ENCODE peak calls at places on chromosome 17, in nine cellular contexts. C, A, I, V, B, E, K, D and X are unnamed samples.

GRCh38 chr17:39194089-39194984 is 3.1 kb downstream of the CACNB1 start:
- DNase-seq in C (peak; percentile 61), A (peak; percentile 36), I (no peak), V (peak; percentile 69), B (peak; percentile 58), E (no peak), K (no peak), D (no peak), X (peak; percentile 81)

GRCh38 chr17:67718325-67718941 is 697 bp downstream of the NOL11 start:
- DNase-seq in C (no peak), A (no peak), I (no peak), V (peak; percentile 63), B (peak; percentile 3), E (peak; percentile 51), K (no peak), D (peak; percentile 37), X (no peak)

GRCh38 chr17:18011286-18011685 is 27.7 kb downstream of the ATPAF2 start:
- DNase-seq in C (no peak), A (no peak), I (no peak), V (no peak), B (no peak), E (no peak), K (no peak), D (no peak), X (peak; percentile 61)

GRCh38 chr17:52420555-52421078 is 262.1 kb upstream of the CA10 start:
- DNase-seq in C (no peak), A (no peak), I (no peak), V (no peak), B (no peak), E (no peak), K (no peak), D (no peak), X (no peak)

GRCh38 chr17:75346906-75347305 is 57.7 kb upstream of the SLC25A19 start:
- DNase-seq in C (no peak), A (no peak), I (no peak), V (peak; percentile 25), B (peak; percentile 57), E (no peak), K (no peak), D (peak; percentile 25), X (no peak)

GRCh38 chr17:63490858-63491400 is 14.1 kb downstream of the ACE start:
- DNase-seq in C (no peak), A (no peak), I (no peak), V (no peak), B (no peak), E (no peak), K (no peak), D (no peak), X (no peak)

GRCh38 chr17:79065105-79065670 is 9.4 kb upstream of the ENGASE start:
- DNase-seq in C (no peak), A (no peak), I (no peak), V (peak; percentile 15), B (no peak), E (peak; percentile 50), K (peak; percentile 45), D (peak; percentile 64), X (no peak)

GRCh38 chr17:28340374-28340773 is 4.8 kb downstream of the TNFAIP1 start:
- DNase-seq in C (no peak), A (no peak), I (no peak), V (no peak), B (no peak), E (no peak), K (no peak), D (no peak), X (no peak)

GRCh38 chr17:17985555-17985954 is 12.9 kb downstream of the DRC3 start:
- DNase-seq in C (no peak), A (no peak), I (no peak), V (no peak), B (no peak), E (peak; percentile 64), K (no peak), D (no peak), X (no peak)

GRCh38 chr17:15945493-15946209 is 721 bp downstream of the ADORA2B start:
- DNase-seq in C (peak; percentile 57), A (no peak), I (no peak), V (peak; percentile 37), B (no peak), E (peak; percentile 45), K (no peak), D (peak; percentile 45), X (no peak)

GRCh38 chr17:21361020-21361809 is 14.9 kb upstream of the KCNJ12 start:
- DNase-seq in C (no peak), A (no peak), I (no peak), V (no peak), B (no peak), E (no peak), K (no peak), D (no peak), X (no peak)

GRCh38 chr17:82931696-82932060 is 91.9 kb upstream of the ZNF750 start:
- DNase-seq in C (no peak), A (peak; percentile 21), I (no peak), V (peak; percentile 92), B (peak; percentile 88), E (no peak), K (no peak), D (no peak), X (peak; percentile 56)

GRCh38 chr17:3033741-3034577 is 29.4 kb downstream of the OR1D5 start:
- DNase-seq in C (peak; percentile 33), A (no peak), I (no peak), V (no peak), B (no peak), E (no peak), K (no peak), D (no peak), X (no peak)

GRCh38 chr17:56489980-56490379 is 103.5 kb upstream of the NOG start:
- DNase-seq in C (no peak), A (no peak), I (no peak), V (no peak), B (no peak), E (no peak), K (no peak), D (no peak), X (no peak)